ENCODE peak calls at places on chromosome 15, in nine cellular contexts. N, F, C, W, M, K, G, A and V are unnamed samples.

GRCh38 chr15:70762469-70763119 is 764 bp downstream of the UACA start:
- DNase-seq in N (peak), F (peak), C (peak), W (peak), M (no peak), K (peak), G (peak), A (no peak), V (no peak)

GRCh38 chr15:70271422-70272088 is 173.8 kb upstream of the TLE3 start:
- DNase-seq in N (peak), F (peak), C (peak), W (no peak), M (peak), K (peak), G (peak), A (no peak), V (peak)

GRCh38 chr15:85091990-85092389 is 110.3 kb downstream of the PDE8A start:
- DNase-seq in N (no peak), F (no peak), C (no peak), W (no peak), M (no peak), K (no peak), G (no peak), A (no peak), V (no peak)

GRCh38 chr15:70795311-70795665 is 31.9 kb upstream of the UACA start:
- DNase-seq in N (no peak), F (peak), C (peak), W (no peak), M (peak), K (no peak), G (peak), A (no peak), V (no peak)

GRCh38 chr15:71679223-71680078 is 130.9 kb upstream of the NR2E3 start:
- DNase-seq in N (peak), F (peak), C (peak), W (no peak), M (peak), K (no peak), G (peak), A (no peak), V (no peak)

GRCh38 chr15:43905755-43906154 is 79.0 kb downstream of the WDR76 start:
- DNase-seq in N (no peak), F (no peak), C (no peak), W (no peak), M (no peak), K (no peak), G (no peak), A (no peak), V (no peak)

GRCh38 chr15:92733934-92734521 is 78.5 kb upstream of the FAM174B start:
- DNase-seq in N (no peak), F (peak), C (peak), W (no peak), M (no peak), K (no peak), G (peak), A (no peak), V (no peak)

GRCh38 chr15:65952425-65953053 is 83.2 kb downstream of the RAB11A start:
- DNase-seq in N (no peak), F (peak), C (peak), W (peak), M (peak), K (peak), G (peak), A (no peak), V (no peak)

GRCh38 chr15:48221885-48222284 is 15.8 kb downstream of the SLC12A1 start:
- DNase-seq in N (no peak), F (peak), C (peak), W (no peak), M (no peak), K (no peak), G (no peak), A (no peak), V (no peak)

GRCh38 chr15:69939513-69940440 is 157.9 kb downstream of the TLE3 start:
- DNase-seq in N (no peak), F (no peak), C (no peak), W (peak), M (no peak), K (no peak), G (no peak), A (no peak), V (no peak)

GRCh38 chr15:67741313-67741712 is 84.0 kb upstream of the SKOR1 start:
- DNase-seq in N (no peak), F (no peak), C (no peak), W (no peak), M (no peak), K (no peak), G (no peak), A (no peak), V (no peak)

GRCh38 chr15:81297580-81298575 is 26.1 kb downstream of the STARD5 start:
- DNase-seq in N (no peak), F (no peak), C (no peak), W (no peak), M (no peak), K (no peak), G (no peak), A (no peak), V (no peak)

GRCh38 chr15:70507772-70508351 is 255.5 kb downstream of the UACA start:
- DNase-seq in N (no peak), F (no peak), C (peak), W (no peak), M (no peak), K (no peak), G (peak), A (no peak), V (no peak)

GRCh38 chr15:84750583-84751092 is 2.2 kb downstream of the ZNF592 start:
- DNase-seq in N (no peak), F (no peak), C (no peak), W (no peak), M (no peak), K (no peak), G (no peak), A (no peak), V (no peak)

GRCh38 chr15:48324949-48325348 is 6.3 kb upstream of the DUT start:
- DNase-seq in N (no peak), F (no peak), C (no peak), W (no peak), M (no peak), K (no peak), G (no peak), A (no peak), V (no peak)

GRCh38 chr15:100430381-100430780 is 88.6 kb upstream of the ADAMTS17 start:
- DNase-seq in N (no peak), F (no peak), C (no peak), W (no peak), M (no peak), K (no peak), G (no peak), A (no peak), V (no peak)

GRCh38 chr15:77841376-77841775 is 208.7 kb upstream of the LINGO1 start:
- DNase-seq in N (no peak), F (no peak), C (no peak), W (no peak), M (no peak), K (no peak), G (no peak), A (no peak), V (no peak)

GRCh38 chr15:33150993-33151392 is 43.5 kb downstream of the FMN1 start:
- DNase-seq in N (no peak), F (no peak), C (no peak), W (no peak), M (no peak), K (no peak), G (no peak), A (no peak), V (no peak)

GRCh38 chr15:37133619-37134018 is 33.3 kb upstream of the MEIS2 start:
- DNase-seq in N (no peak), F (peak), C (peak), W (no peak), M (peak), K (no peak), G (peak), A (no peak), V (no peak)

GRCh38 chr15:57320543-57321220 is 55.6 kb upstream of the CGNL1 start:
- DNase-seq in N (no peak), F (peak), C (peak), W (no peak), M (no peak), K (no peak), G (peak), A (no peak), V (no peak)
- H3K4me3 ChIP-seq in N (no peak), F (no peak), C (no peak), W (no peak), M (no peak), K (no peak), G (no peak), A (no peak), V (no peak)

DNA sequence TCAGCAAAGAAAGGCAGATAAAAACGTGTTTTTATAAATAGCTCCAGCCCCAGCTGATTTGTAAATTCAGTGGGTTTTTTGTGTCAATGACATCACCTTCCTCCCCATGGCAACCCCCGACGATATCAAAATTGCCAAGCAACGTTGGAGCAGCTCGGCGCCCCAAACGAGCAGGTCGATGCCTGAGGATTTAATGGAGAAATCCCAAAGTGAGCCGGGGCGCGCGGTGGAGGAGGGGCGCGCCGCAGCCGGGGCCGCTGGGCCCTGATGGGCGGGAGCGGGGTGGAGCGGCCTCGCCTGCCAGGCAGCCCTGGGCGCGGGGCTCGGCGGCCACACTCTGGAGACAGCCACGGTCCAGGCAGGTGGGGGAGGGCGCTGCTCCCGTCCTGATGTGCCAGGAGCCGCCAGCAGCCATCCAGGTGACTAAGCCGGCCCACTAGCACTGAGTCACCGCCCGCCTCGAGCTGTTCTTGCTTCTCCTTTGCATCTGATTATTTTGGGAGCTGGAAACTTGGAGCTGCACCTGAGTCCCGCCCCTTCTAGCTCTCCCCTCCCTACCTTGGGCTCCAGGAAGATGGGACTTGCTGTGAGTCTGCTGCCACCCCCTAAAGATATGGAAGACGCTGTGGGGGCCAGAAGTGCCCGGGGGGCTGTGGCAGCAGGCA is at the start of gene PAK6:
- DNase-seq in N (peak), F (peak), C (peak), W (peak), M (no peak), K (peak), G (peak), A (no peak), V (peak)
- H3K4me3 ChIP-seq in N (no peak), F (peak), C (peak), W (peak), M (peak), K (no peak), G (peak), A (peak), V (peak)

DNA sequence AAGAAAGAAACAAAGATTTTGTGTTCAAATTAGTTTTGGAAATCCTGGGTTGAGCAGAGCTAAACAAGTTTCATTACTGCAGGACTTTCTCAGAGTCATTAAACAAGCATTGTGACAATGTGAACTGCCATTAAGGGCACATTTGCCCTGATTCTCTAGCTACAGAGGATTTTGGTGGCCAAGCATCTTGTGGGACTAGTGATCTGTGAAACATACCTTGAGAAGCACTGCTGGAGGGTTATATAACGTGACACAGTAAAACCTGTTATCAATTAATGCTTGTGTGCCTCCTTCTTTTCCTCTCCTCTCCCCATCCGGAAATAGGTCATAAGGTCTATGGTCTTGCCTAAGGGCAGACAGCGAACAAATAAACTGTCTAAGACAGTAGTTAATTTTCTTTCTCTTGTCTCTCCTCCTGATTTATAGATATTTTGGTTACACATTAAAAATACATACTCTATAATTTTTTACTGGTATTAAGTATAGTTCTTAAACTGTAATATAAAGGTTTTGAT is 167.3 kb upstream of the NANOGP8 start:
- DNase-seq in N (no peak), F (no peak), C (no peak), W (no peak), M (peak), K (no peak), G (no peak), A (no peak), V (no peak)
- H3K4me3 ChIP-seq in N (no peak), F (no peak), C (no peak), W (no peak), M (no peak), K (no peak), G (no peak), A (no peak), V (no peak)

DNA sequence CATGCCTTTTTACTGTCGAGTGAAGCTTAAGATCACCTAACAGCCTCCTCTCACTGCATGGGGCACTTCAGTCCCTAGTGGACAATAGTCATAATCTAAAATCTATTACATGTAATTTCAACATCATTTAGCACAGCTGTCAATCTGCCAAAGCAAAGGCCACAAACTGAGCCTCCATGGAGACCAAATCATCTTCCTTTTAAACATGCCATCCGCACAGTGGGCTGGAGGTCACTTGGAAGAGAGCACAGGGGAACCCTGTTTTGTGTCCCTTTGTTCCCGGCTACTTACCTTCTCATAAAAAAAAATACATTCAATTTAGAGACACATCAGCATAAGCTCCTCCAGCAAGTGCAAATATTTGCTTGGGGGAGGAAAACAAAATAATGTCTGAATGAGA is 167.3 kb downstream of the SQOR start:
- DNase-seq in N (no peak), F (no peak), C (no peak), W (no peak), M (no peak), K (no peak), G (no peak), A (no peak), V (no peak)
- H3K4me3 ChIP-seq in N (no peak), F (no peak), C (no peak), W (no peak), M (no peak), K (no peak), G (no peak), A (no peak), V (no peak)

GRCh38 chr15:98272586-98272985 is 312.1 kb downstream of the ARRDC4 start:
- DNase-seq in N (no peak), F (no peak), C (no peak), W (no peak), M (no peak), K (no peak), G (no peak), A (no peak), V (no peak)
- H3K4me3 ChIP-seq in N (no peak), F (no peak), C (no peak), W (no peak), M (no peak), K (no peak), G (no peak), A (no peak), V (no peak)

DNA sequence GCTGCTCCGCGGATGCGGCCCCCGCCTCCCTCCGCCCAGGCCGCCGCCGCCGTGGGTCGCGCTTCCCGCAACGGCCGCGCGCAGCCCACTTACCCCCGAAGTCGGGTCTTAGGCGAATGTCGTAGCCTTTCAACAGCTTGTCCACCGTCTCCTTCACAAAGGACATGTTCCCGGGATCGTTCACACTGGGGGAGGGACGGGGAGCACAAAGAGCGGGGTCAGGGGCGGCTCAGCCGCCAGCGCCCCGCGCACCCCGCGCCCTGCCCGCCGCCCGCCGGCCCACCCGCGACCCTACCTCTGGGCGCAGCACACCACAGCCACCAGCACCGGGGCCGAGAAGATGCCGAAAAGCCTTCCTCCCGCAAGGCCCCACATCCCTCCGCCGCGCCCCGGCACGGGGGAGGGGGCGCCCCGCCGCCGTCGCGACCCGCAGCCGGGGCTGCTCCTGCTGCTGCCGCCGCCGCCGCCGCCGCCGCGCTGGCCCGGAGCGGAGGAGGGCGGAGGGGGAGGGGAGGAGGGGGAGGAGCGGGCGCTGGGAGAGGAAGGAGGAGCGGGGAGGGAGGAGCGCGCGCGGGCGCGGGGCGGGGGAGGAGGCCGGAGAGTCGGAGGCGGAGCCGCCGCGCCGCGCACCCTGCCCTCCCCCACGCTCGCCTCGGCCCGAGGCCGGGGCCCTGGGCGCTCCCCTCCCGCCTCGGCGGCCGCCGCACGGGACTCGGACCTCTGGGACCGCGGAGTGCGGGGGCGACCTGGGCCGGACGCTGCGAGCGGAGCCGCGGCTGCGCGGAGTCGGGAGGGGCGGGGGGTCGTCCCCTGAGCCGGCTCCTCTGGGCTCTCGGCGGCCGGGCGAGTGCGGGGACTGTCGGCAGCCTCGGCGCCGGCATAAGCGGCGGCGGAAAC is at the start of gene GABRB3:
- DNase-seq in N (no peak), F (peak), C (no peak), W (peak), M (no peak), K (peak), G (no peak), A (no peak), V (no peak)
- H3K4me3 ChIP-seq in N (no peak), F (no peak), C (peak), W (peak), M (no peak), K (peak), G (no peak), A (peak), V (no peak)

DNA sequence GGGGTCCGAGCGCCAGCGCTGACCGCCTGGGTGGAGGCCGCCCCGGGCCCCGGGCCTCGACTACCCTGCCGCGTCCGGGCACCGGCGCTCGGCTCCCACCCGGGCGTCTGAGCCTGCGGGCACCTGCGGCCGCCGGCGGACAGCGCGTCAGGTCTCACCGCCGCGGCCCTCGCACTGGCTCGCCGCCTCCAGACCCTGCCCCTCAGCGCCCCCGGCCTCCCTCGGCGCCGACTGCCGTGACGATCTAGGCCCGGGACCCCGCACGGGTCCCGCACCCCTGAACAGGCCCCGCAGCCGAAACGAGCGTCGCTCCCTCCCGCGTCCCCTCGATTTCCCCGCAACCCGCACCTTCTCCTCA is 297 bp downstream of the PRC1 start:
- DNase-seq in N (no peak), F (no peak), C (no peak), W (peak), M (no peak), K (peak), G (no peak), A (no peak), V (no peak)
- H3K4me3 ChIP-seq in N (peak), F (peak), C (peak), W (peak), M (peak), K (peak), G (peak), A (peak), V (peak)